ENCODE peak calls at places on chromosomes 16 and 17, in eight cellular contexts. P, Q, N, C, G, U, O and T are unnamed samples.

GRCh38 chr17:45759761-45760160 is 24.4 kb upstream of the CRHR1 start:
- DNase-seq in G (no peak), U (no peak), Q (no peak), N (no peak), P (no peak), O (no peak), C (no peak), T (no peak)

GRCh38 chr17:82775033-82775823 is 23.4 kb downstream of the TBCD start:
- DNase-seq in O (no peak), G (no peak), U (peak; percentile 76), N (no peak), P (peak; percentile 71), C (peak; percentile 97), Q (peak; percentile 70), T (peak; percentile 75)

GRCh38 chr16:64712027-64712426 is 409.8 kb downstream of the CDH11 start:
- DNase-seq in C (no peak), Q (no peak), U (no peak), N (no peak), G (no peak), P (peak; percentile 4), O (no peak), T (no peak)

GRCh38 chr16:75288596-75289120 is 37.2 kb upstream of the BCAR1 start:
- DNase-seq in P (no peak), N (no peak), G (no peak), C (no peak), Q (no peak), O (no peak), U (no peak), T (no peak)

GRCh38 chr16:89619880-89620279 is 6.4 kb downstream of the DPEP1 start:
- DNase-seq in N (no peak), O (no peak), G (no peak), C (peak; percentile 73), Q (no peak), U (no peak), P (no peak), T (no peak)

GRCh38 chr16:53922805-53923645 is 219.1 kb downstream of the FTO start:
- DNase-seq in G (no peak), Q (peak; percentile 67), N (no peak), P (no peak), U (no peak), O (no peak), C (no peak), T (peak; percentile 89)

GRCh38 chr17:77451894-77452852 is 311.4 kb downstream of the SEC14L1 start:
- DNase-seq in C (peak; percentile 85), O (no peak), P (peak; percentile 83), U (peak; percentile 83), N (peak; percentile 63), Q (peak; percentile 74), G (no peak), T (peak; percentile 81)

GRCh38 chr16:56354746-56355145 is 70.6 kb downstream of the AMFR start:
- DNase-seq in O (no peak), Q (no peak), U (peak; percentile 2), C (peak; percentile 28), P (no peak), N (no peak), G (no peak), T (no peak)

GRCh38 chr16:74279266-74279665 is 17.3 kb upstream of the PSMD7 start:
- DNase-seq in U (no peak), G (no peak), P (no peak), C (no peak), N (no peak), Q (no peak), O (no peak), T (no peak)

GRCh38 chr17:15112881-15113617 is 152.1 kb downstream of the PMP22 start:
- DNase-seq in P (no peak), N (no peak), U (no peak), O (no peak), C (no peak), G (no peak), Q (peak; percentile 8), T (no peak)

GRCh38 chr16:72989203-72989991 is 58.5 kb downstream of the ZFHX3 start:
- DNase-seq in P (no peak), G (no peak), O (no peak), U (no peak), Q (no peak), N (peak; percentile 62), C (no peak), T (no peak)

GRCh38 chr17:78397681-78398101 is 19.2 kb downstream of the PGS1 start:
- DNase-seq in Q (no peak), U (no peak), G (no peak), O (no peak), C (no peak), N (peak; percentile 20), P (no peak), T (no peak)

GRCh38 chr16:66639091-66639885 is 34.8 kb downstream of the CMTM3 start:
- DNase-seq in O (no peak), G (no peak), Q (no peak), U (no peak), C (no peak), N (no peak), P (no peak), T (no peak)